ENCODE peak calls at places on chromosomes 16 and 17, in ten cellular contexts. O is transverse colon, J is uterus, R is lower leg skin, G is heart right ventricle, X is thyroid gland, T is HepG2, U is GM10248, D is dorsolateral prefrontal cortex, Y is fibroblast of the aortic adventitia. W is an unnamed sample.

GRCh38 chr17:35254107-35254802 is 11.4 kb downstream of the SLFN5 start:
- DNase-seq in O (peak; percentile 42), X (peak; percentile 73), R (peak; percentile 89), Y (peak; percentile 99), G (peak; percentile 73), J (peak; percentile 84), T (peak; percentile 56), U (no peak), D (peak; percentile 35), W (peak; percentile 85)

GRCh38 chr16:75074920-75075687 is 41.5 kb downstream of the LDHD start:
- DNase-seq in Y (no peak), X (no peak), R (no peak), G (no peak), O (peak; percentile 74), T (no peak), D (peak; percentile 11), J (no peak), U (peak; percentile 67), W (no peak)

GRCh38 chr17:2418572-2418971 is 17.7 kb upstream of the MNT start:
- DNase-seq in J (no peak), G (no peak), R (no peak), U (no peak), Y (no peak), D (no peak), O (no peak), T (no peak), X (peak; percentile 64), W (no peak)

GRCh38 chr17:15247891-15248529 is 17.1 kb downstream of the PMP22 start:
- DNase-seq in X (peak; percentile 14), R (no peak), U (no peak), J (no peak), O (no peak), Y (no peak), G (no peak), T (no peak), D (no peak), W (no peak)

GRCh38 chr17:77783991-77784820 is 174.3 kb upstream of the TNRC6C start:
- DNase-seq in T (no peak), G (no peak), J (no peak), D (no peak), O (no peak), U (peak; percentile 54), Y (no peak), X (no peak), R (no peak), W (no peak)

GRCh38 chr17:81867123-81867951 is 3.8 kb downstream of the ARHGDIA start:
- DNase-seq in X (peak; percentile 21), T (peak; percentile 50), U (no peak), G (no peak), J (no peak), O (peak; percentile 63), R (no peak), D (no peak), Y (peak; percentile 63), W (no peak)

GRCh38 chr17:76138234-76138895 is 2.7 kb downstream of the FOXJ1 start:
- DNase-seq in U (no peak), R (no peak), T (peak; percentile 93), G (no peak), Y (no peak), J (no peak), D (peak; percentile 74), X (peak; percentile 92), O (no peak), W (no peak)

GRCh38 chr16:69727916-69728270 is 1.5 kb upstream of the NQO1 start:
- DNase-seq in Y (no peak), R (no peak), D (peak; percentile 53), O (no peak), X (peak; percentile 97), J (no peak), G (no peak), T (no peak), U (peak; percentile 3), W (no peak)

GRCh38 chr16:82638095-82638798 is 11.5 kb downstream of the CDH13 start:
- DNase-seq in O (no peak), U (no peak), D (no peak), T (no peak), R (no peak), G (no peak), X (no peak), Y (peak; percentile 79), J (no peak), W (peak; percentile 85)

GRCh38 chr17:78397681-78398101 is 19.2 kb downstream of the PGS1 start:
- DNase-seq in J (no peak), D (no peak), T (no peak), X (no peak), U (no peak), O (no peak), Y (peak; percentile 64), R (no peak), G (peak; percentile 65), W (no peak)

GRCh38 chr16:14303654-14304394 is 232.7 kb downstream of the MRTFB start:
- DNase-seq in R (peak; percentile 89), G (no peak), U (no peak), D (no peak), O (peak; percentile 27), J (peak; percentile 52), X (no peak), T (no peak), Y (no peak), W (no peak)

GRCh38 chr17:5527647-5528250 is 41.4 kb downstream of the MIS12 start:
- DNase-seq in D (no peak), T (no peak), J (no peak), U (no peak), X (no peak), G (no peak), R (no peak), O (no peak), Y (no peak), W (no peak)

DNA sequence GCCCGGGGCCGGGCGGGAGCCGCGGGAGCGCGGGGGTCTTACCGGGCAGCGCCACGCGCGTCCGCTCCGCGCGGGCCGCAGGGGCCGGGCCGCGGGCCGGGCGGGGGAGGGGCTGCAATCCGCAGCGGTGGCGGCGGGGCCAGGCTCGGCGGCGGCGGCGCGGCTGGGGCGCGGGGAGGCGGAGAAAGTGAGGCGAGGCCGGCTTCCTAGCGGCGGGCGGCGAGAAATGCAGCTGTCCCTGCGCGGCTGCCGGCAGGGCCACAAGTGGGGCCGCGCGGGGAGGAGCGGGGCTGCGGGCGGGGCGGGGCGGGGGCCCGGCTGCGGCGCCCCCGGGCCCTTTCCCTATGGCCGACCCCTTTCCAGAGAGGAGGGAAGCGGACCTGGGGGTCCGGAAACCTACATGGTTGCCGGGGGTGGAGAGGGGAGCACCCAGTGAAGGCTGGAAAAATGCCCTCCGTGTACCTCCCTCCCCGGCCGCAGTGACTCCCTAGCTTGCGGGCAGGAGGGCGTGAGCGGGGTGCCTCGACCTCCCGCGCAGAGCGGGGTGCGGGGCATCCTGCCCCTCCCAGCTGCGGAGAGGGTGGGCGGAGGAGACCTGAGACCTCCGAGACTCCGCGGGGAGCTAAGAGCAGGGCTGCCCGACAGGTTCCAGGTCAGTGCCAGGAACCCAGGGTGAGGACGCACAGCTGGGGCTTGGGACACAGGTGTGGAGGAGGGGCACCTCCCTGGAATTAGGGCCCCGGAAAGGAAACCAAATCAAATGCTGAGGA is at the start of gene CUEDC1:
- DNase-seq in D (peak; percentile 68), O (peak; percentile 82), X (peak; percentile 77), R (peak; percentile 94), G (peak; percentile 81), Y (peak; percentile 44), T (no peak), U (peak; percentile 83), J (peak; percentile 77), W (no peak)
- TF ChIP-seq CTCF in D (peak; percentile 51), O (no peak), X (peak; percentile 50), R (no peak), G (peak; percentile 51), Y (peak; percentile 54), T (peak; percentile 52), U (peak; percentile 34), J (no peak), W (no peak)

GRCh38 chr16:30113031-30113710 is at the start of gene GDPD3:
- DNase-seq in O (peak; percentile 87), J (no peak), Y (peak; percentile 28), R (no peak), D (no peak), X (no peak), U (no peak), G (no peak), T (peak; percentile 39), W (no peak)
- TF ChIP-seq CTCF in O (peak; percentile 15), J (no peak), Y (no peak), R (no peak), D (no peak), X (no peak), U (no peak), G (no peak), T (no peak), W (no peak)

GRCh38 chr17:32112416-32112815 is 29.9 kb upstream of the RHOT1 start:
- DNase-seq in X (no peak), T (no peak), D (no peak), O (no peak), G (no peak), Y (no peak), J (no peak), U (no peak), R (no peak), W (no peak)

GRCh38 chr17:32110596-32110995 is 31.7 kb upstream of the RHOT1 start:
- DNase-seq in T (no peak), R (no peak), O (no peak), G (no peak), U (no peak), X (no peak), J (no peak), Y (no peak), D (no peak), W (no peak)

GRCh38 chr17:32114536-32114935 is 27.8 kb upstream of the RHOT1 start:
- DNase-seq in J (no peak), Y (no peak), R (peak; percentile 3), U (no peak), G (no peak), T (no peak), X (no peak), O (no peak), D (no peak), W (no peak)

GRCh38 chr17:32116937-32117336 is 25.4 kb upstream of the RHOT1 start:
- DNase-seq in U (no peak), X (no peak), Y (no peak), O (no peak), G (no peak), R (no peak), J (no peak), T (no peak), D (no peak), W (no peak)

DNA sequence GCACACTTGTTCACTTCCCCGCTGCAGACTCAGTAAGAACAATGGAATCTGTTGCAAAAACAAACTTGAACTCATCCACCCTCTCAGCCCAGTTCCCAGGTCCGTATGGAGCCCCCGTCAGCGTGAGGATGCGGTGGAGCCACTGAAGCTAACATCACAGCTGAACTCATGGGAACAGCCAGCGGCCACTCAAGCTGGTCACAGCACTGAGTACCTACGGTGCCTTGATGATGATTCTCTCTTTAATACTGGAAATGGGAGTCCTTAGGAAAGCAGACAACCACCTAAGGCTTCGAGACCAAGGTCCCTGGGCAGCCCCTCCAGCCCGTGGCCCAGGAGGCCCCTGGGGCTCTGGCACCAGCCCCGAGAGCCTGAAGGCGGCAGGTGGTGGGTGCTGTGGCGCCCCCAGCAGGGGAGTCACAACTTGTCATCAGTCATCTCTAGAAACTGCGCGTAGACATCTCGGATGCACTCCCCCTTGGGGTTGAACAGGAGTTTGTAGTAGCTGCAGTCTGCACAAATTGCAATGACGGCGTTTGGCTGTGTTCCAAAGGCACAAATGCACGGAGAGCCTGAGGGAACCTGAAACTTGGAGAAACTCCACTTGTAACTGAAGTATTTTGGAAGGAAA is 31.0 kb upstream of the RHOT1 start:
- DNase-seq in X (peak; percentile 91), D (peak; percentile 65), Y (peak; percentile 65), T (peak; percentile 52), U (no peak), G (peak; percentile 70), J (peak; percentile 51), R (no peak), O (peak; percentile 33), W (peak; percentile 46)
- TF ChIP-seq CTCF in X (peak; percentile 35), D (peak; percentile 18), Y (peak; percentile 37), T (peak; percentile 54), U (peak; percentile 31), G (peak; percentile 56), J (no peak), R (no peak), O (no peak), W (peak; percentile 44)

GRCh38 chr16:26129997-26130396 is 438.2 kb downstream of the HS3ST4 start:
- DNase-seq in J (no peak), R (no peak), T (no peak), U (no peak), G (no peak), Y (no peak), X (no peak), D (peak; percentile 66), O (no peak), W (no peak)
- TF ChIP-seq CTCF in J (no peak), R (no peak), T (no peak), U (no peak), G (no peak), Y (no peak), X (no peak), D (no peak), O (no peak), W (no peak)

W was measured in HFF-Myc.